ENCODE peak calls at places on chromosomes 16 and 17, in eight cellular contexts. T is SW480; I is activated naive CD8-positive, alpha-beta T cell treated with anti-CD3 and anti-CD28 coated beads, Interleukin-2, amount 50 U/mL, for 24 hours; Y is NCI-H1105 treated with DMSO at 0.1 percent for 48 hours; G is brain microvascular endothelial cell; E is CD8-positive, alpha-beta memory T cell; H is activated CD8-positive, alpha-beta memory T cell treated with anti-CD3 and anti-CD28 coated beads for 4 hours; L is CD8-positive, alpha-beta T cell. F is an unnamed sample.

GRCh38 chr17:13502263-13502662 is 99.5 kb downstream of the HS3ST3A1 start:
- DNase-seq in T (no peak), I (no peak), Y (no peak), G (no peak), E (no peak), H (no peak), L (no peak), F (no peak)

GRCh38 chr17:28725660-28726395 is at the start of gene TLCD1:
- DNase-seq in T (peak), I (peak), Y (peak), G (peak), E (peak), H (no peak), L (peak), F (peak)

GRCh38 chr16:69520800-69521602 is 44.8 kb upstream of the NFAT5 start:
- DNase-seq in T (no peak), I (peak), Y (no peak), G (no peak), E (no peak), H (no peak), L (no peak), F (no peak)

GRCh38 chr17:68301438-68301959 is 10.2 kb downstream of the ARSG start:
- DNase-seq in T (no peak), I (no peak), Y (no peak), G (no peak), E (no peak), H (no peak), L (no peak), F (no peak)

GRCh38 chr16:84949776-84950436 is 61.4 kb downstream of the ZDHHC7 start:
- DNase-seq in T (no peak), I (no peak), Y (no peak), G (no peak), E (no peak), H (no peak), L (no peak), F (no peak)

GRCh38 chr16:53785044-53785443 is 81.1 kb downstream of the FTO start:
- DNase-seq in T (no peak), I (no peak), Y (peak), G (no peak), E (no peak), H (no peak), L (no peak), F (no peak)

GRCh38 chr16:89971495-89972243 is 23.1 kb downstream of the DEF8 start:
- DNase-seq in T (no peak), I (no peak), Y (no peak), G (no peak), E (no peak), H (no peak), L (no peak), F (no peak)

GRCh38 chr16:67456383-67457140 is 24.4 kb downstream of the ATP6V0D1 start:
- DNase-seq in T (no peak), I (no peak), Y (no peak), G (peak), E (no peak), H (no peak), L (no peak), F (no peak)

GRCh38 chr17:49624896-49625295 is 49.2 kb downstream of the NXPH3 start:
- DNase-seq in T (no peak), I (no peak), Y (no peak), G (peak), E (no peak), H (no peak), L (no peak), F (no peak)

GRCh38 chr16:3789375-3790067 is 72.2 kb upstream of the TRAP1 start:
- DNase-seq in T (no peak), I (no peak), Y (no peak), G (no peak), E (no peak), H (no peak), L (no peak), F (no peak)

GRCh38 chr16:27346818-27347217 is 33.0 kb downstream of the IL4R start:
- DNase-seq in T (no peak), I (no peak), Y (no peak), G (no peak), E (no peak), H (no peak), L (no peak), F (no peak)

GRCh38 chr17:1713878-1714487 is 3.8 kb upstream of the TLCD2 start:
- DNase-seq in T (peak), I (no peak), Y (no peak), G (no peak), E (no peak), H (no peak), L (no peak), F (peak)

GRCh38 chr16:85613609-85614337 is 651 bp downstream of the GSE1 start:
- DNase-seq in T (peak), I (peak), Y (peak), G (no peak), E (no peak), H (no peak), L (no peak), F (peak)

GRCh38 chr17:4594406-4595349 is 10.3 kb downstream of the SMTNL2 start:
- DNase-seq in T (no peak), I (peak), Y (no peak), G (no peak), E (no peak), H (no peak), L (peak), F (peak)

GRCh38 chr17:80107231-80108021 is 6.0 kb downstream of the GAA start:
- DNase-seq in T (no peak), I (no peak), Y (no peak), G (no peak), E (no peak), H (no peak), L (no peak), F (no peak)

GRCh38 chr17:47948706-47949196 is 7.4 kb downstream of the PNPO start:
- DNase-seq in T (no peak), I (no peak), Y (no peak), G (no peak), E (no peak), H (no peak), L (no peak), F (no peak)

GRCh38 chr16:47976609-47977180 is 179.1 kb downstream of the ABCC12 start:
- DNase-seq in T (no peak), I (no peak), Y (no peak), G (no peak), E (no peak), H (no peak), L (no peak), F (no peak)

GRCh38 chr17:75047398-75048098 is 523 bp downstream of the KCTD2 start:
- DNase-seq in T (no peak), I (peak), Y (no peak), G (no peak), E (peak), H (no peak), L (peak), F (no peak)

GRCh38 chr16:73364413-73364812 is 316.5 kb upstream of the ZFHX3 start:
- DNase-seq in T (no peak), I (no peak), Y (no peak), G (no peak), E (no peak), H (no peak), L (no peak), F (no peak)

GRCh38 chr17:30696234-30696633 is 128.3 kb downstream of the CRLF3 start:
- DNase-seq in T (no peak), I (no peak), Y (no peak), G (no peak), E (no peak), H (no peak), L (no peak), F (no peak)

GRCh38 chr17:6574689-6575595 is 18.6 kb upstream of the PITPNM3 start:
- DNase-seq in T (peak), I (peak), Y (no peak), G (peak), E (no peak), H (peak), L (peak), F (no peak)

GRCh38 chr17:74153456-74153810 is 50.0 kb upstream of the RPL38 start:
- DNase-seq in T (no peak), I (no peak), Y (no peak), G (no peak), E (no peak), H (no peak), L (no peak), F (no peak)

GRCh38 chr17:72104863-72105234 is 16.0 kb upstream of the SOX9 start:
- DNase-seq in T (no peak), I (no peak), Y (no peak), G (no peak), E (no peak), H (no peak), L (no peak), F (no peak)

GRCh38 chr17:61387011-61387410 is 12.6 kb upstream of the TBX2 start:
- DNase-seq in T (no peak), I (no peak), Y (no peak), G (no peak), E (no peak), H (no peak), L (no peak), F (no peak)

GRCh38 chr16:31168848-31169247 is 11.1 kb upstream of the FUS start:
- DNase-seq in T (no peak), I (no peak), Y (no peak), G (no peak), E (no peak), H (no peak), L (no peak), F (no peak)

GRCh38 chr16:17328971-17329370 is 141.8 kb downstream of the XYLT1 start:
- DNase-seq in T (no peak), I (no peak), Y (no peak), G (no peak), E (no peak), H (no peak), L (no peak), F (no peak)

GRCh38 chr17:149897-150575 is 12.7 kb downstream of the SCGB1C2 start:
- DNase-seq in T (no peak), I (no peak), Y (no peak), G (no peak), E (no peak), H (no peak), L (no peak), F (no peak)

GRCh38 chr17:38606646-38607611 is 1.2 kb upstream of the SRCIN1 start:
- DNase-seq in T (no peak), I (no peak), Y (peak), G (no peak), E (no peak), H (no peak), L (no peak), F (peak)

GRCh38 chr16:306911-307370 is 24.0 kb downstream of the PDIA2 start:
- DNase-seq in T (no peak), I (no peak), Y (no peak), G (no peak), E (no peak), H (no peak), L (no peak), F (no peak)

F was measured in H9.